ENCODE peak calls at places on chromosomes 7 and 10, in nine cellular contexts. W is CD8-positive, alpha-beta T cell; A is epithelial cell of esophagus; U is aorta; K is cardiac muscle cell; I is ureter; Z is DND-41; E is right lobe of liver; S is IMR-90. B is an unnamed sample.

GRCh38 chr10:29839826-29840515 is 205.2 kb upstream of the SVIL start:
- DNase-seq in S (no peak), A (peak; percentile 99), U (no peak), E (peak; percentile 61), I (peak; percentile 86), K (no peak), Z (no peak), W (no peak), B (peak; percentile 98)

GRCh38 chr10:59709472-59710125 is at the start of gene SLC16A9:
- DNase-seq in A (peak; percentile 57), E (peak; percentile 47), W (no peak), S (peak; percentile 11), I (peak; percentile 83), Z (no peak), U (peak; percentile 87), K (peak; percentile 69), B (peak; percentile 32)

GRCh38 chr7:30225863-30226361 is 58.5 kb upstream of the ZNRF2 start:
- DNase-seq in A (peak; percentile 97), E (no peak), I (peak; percentile 84), U (no peak), S (peak; percentile 8), K (peak; percentile 82), W (no peak), Z (no peak), B (peak; percentile 96)

GRCh38 chr10:4983615-4984216 is 19.9 kb downstream of the AKR1C2 start:
- DNase-seq in Z (no peak), W (no peak), E (no peak), S (no peak), A (peak; percentile 17), U (no peak), K (no peak), I (no peak), B (no peak)

GRCh38 chr7:135175931-135176330 is 5.4 kb upstream of the CYREN start:
- DNase-seq in S (no peak), K (no peak), E (no peak), I (no peak), Z (no peak), A (peak; percentile 91), W (no peak), U (no peak), B (peak; percentile 85)

GRCh38 chr10:16146993-16147392 is 286.7 kb upstream of the MINDY3 start:
- DNase-seq in I (no peak), U (no peak), E (no peak), Z (no peak), A (no peak), S (no peak), W (no peak), K (no peak), B (no peak)

GRCh38 chr10:74177140-74177677 is 26.2 kb downstream of the ADK start:
- DNase-seq in A (peak; percentile 62), K (peak; percentile 18), W (no peak), S (peak; percentile 17), Z (peak; percentile 29), E (peak; percentile 87), I (peak; percentile 59), U (peak; percentile 86), B (peak; percentile 61)

GRCh38 chr7:107614425-107614824 is 34.4 kb downstream of the BCAP29 start:
- DNase-seq in K (peak; percentile 77), S (peak; percentile 79), I (no peak), E (no peak), Z (no peak), A (peak; percentile 66), W (no peak), U (no peak), B (peak; percentile 60)

GRCh38 chr7:150948791-150949251 is 29.3 kb downstream of the KCNH2 start:
- DNase-seq in W (no peak), E (no peak), I (no peak), A (no peak), Z (no peak), K (no peak), U (peak; percentile 50), S (no peak), B (no peak)

GRCh38 chr7:46707973-46708372 is 786.9 kb upstream of the IGFBP3 start:
- DNase-seq in U (no peak), I (no peak), Z (no peak), A (peak; percentile 30), K (no peak), E (no peak), W (no peak), S (no peak), B (peak; percentile 31)

GRCh38 chr7:128211626-128212025 is 29.5 kb upstream of the LEP start:
- DNase-seq in Z (no peak), W (no peak), I (no peak), E (no peak), A (no peak), S (no peak), U (peak; percentile 26), K (peak; percentile 19), B (no peak)

GRCh38 chr7:32774411-32774970 is 117.1 kb downstream of the KBTBD2 start:
- DNase-seq in Z (no peak), A (no peak), U (no peak), E (no peak), I (no peak), W (no peak), S (no peak), K (no peak), B (no peak)

GRCh38 chr7:73941836-73942551 is 81.0 kb downstream of the TMEM270 start:
- DNase-seq in Z (no peak), K (peak; percentile 65), U (no peak), S (peak; percentile 18), A (peak; percentile 66), I (no peak), E (no peak), W (no peak), B (peak; percentile 57)

GRCh38 chr10:76550806-76551205 is 1086.8 kb downstream of the KCNMA1 start:
- DNase-seq in I (no peak), S (peak; percentile 39), A (no peak), K (peak; percentile 8), U (no peak), W (no peak), Z (no peak), E (no peak), B (no peak)

GRCh38 chr7:1671876-1672451 is 1.9 kb downstream of the ELFN1 start:
- DNase-seq in Z (no peak), S (no peak), E (peak; percentile 30), K (no peak), W (no peak), A (no peak), U (peak; percentile 63), I (peak; percentile 32), B (no peak)

GRCh38 chr10:3136763-3137611 is 35.6 kb downstream of the PITRM1 start:
- DNase-seq in E (no peak), U (peak; percentile 88), I (peak; percentile 72), Z (no peak), K (peak; percentile 95), S (peak; percentile 37), A (no peak), W (no peak), B (no peak)

GRCh38 chr7:86904949-86905834 is 154.3 kb downstream of the ELAPOR2 start:
- DNase-seq in K (peak; percentile 42), E (no peak), W (no peak), U (no peak), A (peak; percentile 39), Z (peak; percentile 6), I (no peak), S (peak; percentile 10), B (peak; percentile 6)

GRCh38 chr10:55470840-55471239 is 669.8 kb upstream of the PCDH15 start:
- DNase-seq in S (no peak), W (no peak), Z (no peak), K (no peak), E (no peak), I (no peak), A (no peak), U (no peak), B (no peak)

GRCh38 chr7:10225265-10225664 is 748.4 kb upstream of the PHF14 start:
- DNase-seq in Z (no peak), A (no peak), U (no peak), I (no peak), K (no peak), E (no peak), S (no peak), W (no peak), B (no peak)

GRCh38 chr10:93751832-93752231 is 5.9 kb upstream of the LGI1 start:
- DNase-seq in U (no peak), A (peak; percentile 38), W (no peak), S (peak; percentile 16), K (peak; percentile 40), I (no peak), Z (no peak), E (no peak), B (no peak)

B was measured in foreskin keratinocyte.